ENCODE peak calls at places on chromosomes 2 and 18, in seven cellular contexts. B, A, E, Z, R, J and I are unnamed samples. For H3K4me1, the result is how much of the 10 kb centered on the place peaks cover.

GRCh38 chr18:12639990-12640880 is 17.7 kb downstream of the SPIRE1 start:
- DNase-seq in E (no peak), J (no peak), A (no peak), Z (no peak), B (no peak), R (peak), I (no peak)

GRCh38 chr2:171390941-171391516 is 42.8 kb downstream of the METTL8 start:
- DNase-seq in J (no peak), Z (no peak), A (no peak), E (no peak), R (peak), B (no peak), I (no peak)

GRCh38 chr18:28007841-28008240 is 169.1 kb downstream of the CDH2 start:
- DNase-seq in A (no peak), R (no peak), J (no peak), Z (no peak), E (no peak), B (no peak), I (no peak)

GRCh38 chr2:191302459-191303155 is 57.4 kb downstream of the MYO1B start:
- DNase-seq in B (peak), R (peak), Z (no peak), J (no peak), A (peak), E (no peak), I (peak)

GRCh38 chr18:22250591-22250996 is 81.2 kb downstream of the GATA6 start:
- DNase-seq in R (no peak), Z (no peak), E (peak), B (peak), A (no peak), J (no peak), I (no peak)

GRCh38 chr2:232276739-232277313 is 101.7 kb upstream of the ALPP start:
- DNase-seq in B (no peak), Z (no peak), R (no peak), E (no peak), J (no peak), A (no peak), I (no peak)

GRCh38 chr18:59910967-59911366 is 11.2 kb downstream of the PMAIP1 start:
- DNase-seq in B (no peak), J (no peak), Z (no peak), E (no peak), R (no peak), A (no peak), I (no peak)

GRCh38 chr2:224951723-224952481 is 90.4 kb downstream of the DOCK10 start:
- DNase-seq in J (no peak), Z (no peak), R (no peak), E (no peak), A (no peak), B (no peak), I (no peak)

GRCh38 chr2:199977984-199978415 is 22.6 kb downstream of the MAIP1 start:
- DNase-seq in R (peak), J (no peak), Z (no peak), A (no peak), B (peak), E (no peak), I (no peak)

GRCh38 chr2:62340981-62341624 is 145.2 kb downstream of the B3GNT2 start:
- DNase-seq in E (peak), Z (no peak), B (no peak), J (no peak), R (no peak), A (peak), I (peak)

GRCh38 chr2:54432181-54433020 is 23.7 kb upstream of the SPTBN1 start:
- DNase-seq in R (no peak), E (no peak), J (no peak), B (no peak), Z (peak), A (no peak), I (peak)

GRCh38 chr2:190190507-190190906 is 128.0 kb upstream of the MSTN start:
- DNase-seq in B (no peak), R (no peak), J (no peak), Z (no peak), E (no peak), A (no peak), I (no peak)

GRCh38 chr2:226488034-226488433 is 311.6 kb downstream of the IRS1 start:
- DNase-seq in E (no peak), A (no peak), R (no peak), J (no peak), Z (no peak), B (no peak), I (no peak)

GRCh38 chr18:72808688-72809087 is 59.1 kb downstream of the NETO1 start:
- DNase-seq in B (no peak), E (no peak), A (no peak), R (no peak), J (no peak), Z (no peak), I (no peak)

GRCh38 chr2:9844036-9844483 is 786 bp downstream of the TAF1B start:
- DNase-seq in Z (no peak), R (peak), E (no peak), B (no peak), J (no peak), A (no peak), I (no peak)

GRCh38 chr2:121722479-121722878 is 14.2 kb downstream of the NIFK start:
- DNase-seq in Z (no peak), R (peak), J (peak), B (no peak), E (no peak), A (no peak), I (no peak)

GRCh38 chr18:61998335-61998734 is 105.5 kb upstream of the RNF152 start:
- DNase-seq in A (no peak), R (no peak), B (no peak), J (no peak), E (no peak), Z (no peak), I (no peak)

GRCh38 chr18:55013685-55014084 is 54.4 kb upstream of the CCDC68 start:
- DNase-seq in Z (no peak), A (no peak), B (no peak), J (no peak), E (no peak), R (no peak), I (no peak)

GRCh38 chr2:173630425-173631122 is 275.9 kb downstream of the CDCA7 start:
- DNase-seq in J (no peak), R (no peak), B (no peak), A (no peak), Z (no peak), E (no peak), I (no peak)

GRCh38 chr2:222774941-222775340 is 85.9 kb upstream of the ACSL3 start:
- DNase-seq in B (no peak), R (peak), A (no peak), E (no peak), J (no peak), Z (no peak), I (no peak)

GRCh38 chr2:1970341-1970740 is 226.0 kb upstream of the PXDN start:
- DNase-seq in E (no peak), R (no peak), J (no peak), B (no peak), A (no peak), Z (no peak), I (no peak)

GRCh38 chr18:8760984-8761383 is 55.6 kb downstream of the MTCL1 start:
- DNase-seq in R (no peak), E (no peak), B (no peak), A (no peak), J (no peak), Z (no peak), I (no peak)

GRCh38 chr2:188776634-188777033 is 197.5 kb upstream of the COL3A1 start:
- DNase-seq in E (no peak), A (no peak), R (no peak), J (no peak), Z (no peak), B (peak), I (no peak)

GRCh38 chr18:35371412-35372195 is 5.5 kb downstream of the ZNF396 start:
- DNase-seq in R (no peak), J (no peak), E (no peak), B (no peak), A (no peak), Z (no peak), I (no peak)

DNA sequence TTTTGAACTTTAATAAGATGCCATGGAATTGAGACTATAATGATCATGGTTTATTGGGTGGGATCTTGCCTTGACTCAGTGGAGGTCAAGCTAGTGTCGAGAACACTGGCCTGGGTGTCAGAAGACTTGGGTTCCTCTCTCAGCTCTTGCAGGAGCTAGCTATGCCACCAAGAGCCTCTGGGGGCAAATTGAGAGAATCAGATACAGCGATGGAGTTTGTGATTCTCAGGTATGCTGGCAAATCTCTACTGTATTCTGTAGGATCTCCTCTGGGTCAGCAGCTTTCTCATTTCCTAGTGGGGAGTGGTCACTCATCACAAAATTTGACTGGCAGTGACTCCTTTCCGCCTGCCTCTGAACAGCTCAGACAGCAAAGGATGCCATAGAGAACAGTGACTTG is 477.0 kb downstream of the RNF144A start:
- DNase-seq in R (no peak), B (no peak), E (no peak), Z (no peak), J (no peak), A (no peak), I (no peak)
- TF ChIP-seq CTCF in R (no peak), B (peak), E (no peak), Z (no peak), J (no peak), A (no peak), I (no peak)

GRCh38 chr2:96528680-96529375 is 7.7 kb upstream of the ARID5A start:
- DNase-seq in B (no peak), R (no peak), A (no peak), J (peak), Z (no peak), E (no peak), I (no peak)
- H3K4me1 ChIP-seq in B (under half), R (under half), A (under half), J (half or more), Z (under half), E (half or more), I (half or more)

GRCh38 chr2:11672404-11672803 is 2.4 kb upstream of the NTSR2 start:
- DNase-seq in R (no peak), B (no peak), Z (no peak), J (no peak), A (no peak), E (no peak), I (no peak)

GRCh38 chr2:11665510-11666362 is 4.3 kb downstream of the NTSR2 start:
- DNase-seq in E (no peak), J (no peak), A (no peak), R (no peak), B (no peak), Z (no peak), I (no peak)

GRCh38 chr2:11667866-11668637 is 1.9 kb downstream of the NTSR2 start:
- DNase-seq in B (no peak), E (no peak), Z (no peak), R (no peak), A (no peak), J (no peak), I (no peak)

GRCh38 chr2:11667194-11667593 is 2.8 kb downstream of the NTSR2 start:
- DNase-seq in J (no peak), Z (no peak), E (no peak), B (no peak), A (no peak), R (no peak), I (no peak)

GRCh38 chr2:11669454-11670291 is at the start of gene NTSR2:
- DNase-seq in E (peak), A (peak), Z (peak), J (no peak), R (peak), B (no peak), I (peak)
- H3K4me3 ChIP-seq in E (no peak), A (no peak), Z (no peak), J (no peak), R (no peak), B (no peak), I (no peak)

DNA sequence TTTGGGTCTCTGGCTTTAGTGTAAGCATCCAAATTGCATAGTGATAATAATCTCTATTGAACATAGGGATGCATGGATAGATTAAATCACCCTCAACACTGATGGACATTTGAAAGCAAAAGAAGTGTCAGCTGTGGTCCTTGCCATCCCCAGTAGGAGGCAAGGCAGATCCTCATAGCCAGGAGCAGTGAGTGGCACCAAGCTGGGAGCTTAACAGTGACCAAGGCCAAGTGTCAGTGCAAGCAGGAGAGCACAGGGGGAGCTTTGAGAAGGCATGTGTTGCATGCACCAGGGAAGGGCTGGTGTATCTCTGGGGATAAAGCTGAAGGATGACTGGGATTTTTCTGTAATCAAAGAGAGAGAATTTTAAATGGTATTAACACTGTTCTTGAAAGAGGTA is 14.7 kb downstream of the SLC14A1 start:
- DNase-seq in B (no peak), Z (no peak), R (peak), E (no peak), A (no peak), J (no peak), I (no peak)
- TF ChIP-seq CTCF in B (peak), Z (no peak), R (no peak), E (no peak), A (no peak), J (no peak), I (no peak)

DNA sequence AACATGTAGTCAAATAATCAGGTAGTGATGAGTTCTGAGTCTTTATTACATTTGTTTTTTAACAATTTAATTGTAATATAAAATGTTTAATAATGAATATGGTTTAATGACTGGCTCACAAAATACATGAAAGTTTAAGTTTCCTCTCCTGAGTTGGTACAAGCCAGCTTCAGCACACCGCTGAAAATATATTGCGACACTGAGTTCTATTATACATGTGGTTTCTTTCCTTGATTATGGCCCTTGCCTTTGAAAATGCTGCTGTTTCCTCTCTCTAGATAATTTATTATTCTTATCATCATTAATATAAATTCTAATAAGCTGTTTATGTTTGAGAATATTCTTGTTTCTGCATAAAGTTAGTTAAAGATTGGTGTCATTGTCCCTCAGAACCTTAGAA is 249.3 kb downstream of the PARD3B start:
- DNase-seq in R (no peak), Z (no peak), A (no peak), B (no peak), E (no peak), J (no peak), I (no peak)
- H3K4me1 ChIP-seq in R (under half), Z (under half), A (under half), B (under half), E (under half), J (under half), I (under half)

DNA sequence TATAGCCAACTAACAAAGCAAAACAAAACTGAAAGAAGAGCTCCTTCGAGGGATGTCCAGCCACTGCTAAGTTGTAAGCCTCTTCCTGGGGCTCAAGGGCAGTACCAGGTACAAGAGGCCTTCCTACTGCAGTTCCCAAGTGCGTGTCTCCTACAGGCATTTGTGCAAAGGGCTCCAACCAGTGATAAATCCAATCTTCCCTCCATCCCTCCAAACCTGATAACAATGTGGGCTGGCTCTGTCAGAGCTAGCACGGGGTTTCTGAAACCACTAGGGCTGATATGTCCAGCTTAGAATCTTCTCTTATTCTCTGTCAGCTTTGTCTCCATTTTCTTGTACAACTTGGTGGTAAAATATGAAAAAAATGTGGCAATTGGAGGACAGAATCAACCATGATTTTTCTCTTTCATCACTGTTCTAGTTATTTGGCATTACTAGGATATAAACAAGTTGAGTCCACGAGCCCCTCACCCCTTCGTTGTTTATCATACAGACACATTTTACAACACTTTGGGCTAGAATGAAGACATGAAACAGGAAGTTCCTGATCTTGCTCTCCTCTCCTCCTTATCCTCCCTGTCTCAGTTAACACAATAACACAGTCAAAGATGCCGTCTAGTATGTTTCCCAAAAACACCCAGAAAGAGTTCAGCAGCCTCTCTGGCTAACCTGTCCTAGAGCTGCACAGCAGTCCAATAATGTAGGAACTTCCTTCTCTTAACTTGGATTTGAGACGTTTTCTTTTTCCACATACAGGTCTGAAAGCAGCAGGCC is 35.4 kb upstream of the WIPF1 start:
- DNase-seq in E (no peak), J (no peak), R (no peak), Z (no peak), A (no peak), B (no peak), I (no peak)
- H3K4me3 ChIP-seq in E (peak), J (no peak), R (no peak), Z (no peak), A (no peak), B (no peak), I (no peak)

GRCh38 chr2:73112913-73113633 is at the start of gene RAB11FIP5:
- DNase-seq in E (peak), J (peak), R (peak), A (peak), Z (peak), B (peak), I (peak)

GRCh38 chr2:73111300-73112025 is 1.3 kb downstream of the RAB11FIP5 start:
- DNase-seq in A (peak), Z (no peak), E (peak), R (peak), B (peak), J (peak), I (peak)

GRCh38 chr2:73112026-73112912 is 479 bp downstream of the RAB11FIP5 start:
- DNase-seq in E (peak), Z (no peak), J (peak), B (peak), R (peak), A (peak), I (peak)

GRCh38 chr2:73114273-73114867 is 1.6 kb upstream of the RAB11FIP5 start:
- DNase-seq in E (no peak), A (no peak), J (peak), B (no peak), R (no peak), Z (no peak), I (no peak)

DNA sequence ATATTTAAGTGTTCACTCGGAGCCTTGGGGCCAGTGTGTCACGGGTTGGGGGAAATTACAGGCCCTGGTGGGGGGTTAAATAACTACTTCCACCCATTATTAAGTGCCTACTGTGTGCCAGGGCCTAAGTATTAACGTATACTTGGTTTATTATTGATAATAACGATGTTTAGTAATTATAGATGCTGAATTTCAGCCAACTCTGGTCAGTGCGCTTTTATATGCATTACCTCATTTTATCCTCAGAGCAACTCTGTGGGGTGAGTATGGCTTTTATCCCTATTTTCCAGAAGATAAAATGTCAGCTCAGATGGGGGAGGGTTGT is 848 bp upstream of the RAB11FIP5 start:
- DNase-seq in J (no peak), E (no peak), R (peak), A (no peak), B (no peak), Z (no peak), I (no peak)
- TF ChIP-seq CTCF in J (no peak), E (no peak), R (no peak), A (no peak), B (no peak), Z (no peak), I (no peak)

GRCh38 chr2:47297767-47298401 is 105.1 kb upstream of the MSH2 start:
- DNase-seq in B (no peak), R (no peak), E (no peak), J (no peak), A (no peak), Z (no peak), I (no peak)
- H3K4me1 ChIP-seq in B (under half), R (half or more), E (under half), J (under half), A (under half), Z (under half), I (under half)

GRCh38 chr18:64982414-64983096 is 768.3 kb upstream of the CDH7 start:
- DNase-seq in B (no peak), A (no peak), R (no peak), E (no peak), Z (no peak), J (no peak), I (peak)
- H3K4me3 ChIP-seq in B (no peak), A (no peak), R (no peak), E (no peak), Z (no peak), J (no peak), I (no peak)

DNA sequence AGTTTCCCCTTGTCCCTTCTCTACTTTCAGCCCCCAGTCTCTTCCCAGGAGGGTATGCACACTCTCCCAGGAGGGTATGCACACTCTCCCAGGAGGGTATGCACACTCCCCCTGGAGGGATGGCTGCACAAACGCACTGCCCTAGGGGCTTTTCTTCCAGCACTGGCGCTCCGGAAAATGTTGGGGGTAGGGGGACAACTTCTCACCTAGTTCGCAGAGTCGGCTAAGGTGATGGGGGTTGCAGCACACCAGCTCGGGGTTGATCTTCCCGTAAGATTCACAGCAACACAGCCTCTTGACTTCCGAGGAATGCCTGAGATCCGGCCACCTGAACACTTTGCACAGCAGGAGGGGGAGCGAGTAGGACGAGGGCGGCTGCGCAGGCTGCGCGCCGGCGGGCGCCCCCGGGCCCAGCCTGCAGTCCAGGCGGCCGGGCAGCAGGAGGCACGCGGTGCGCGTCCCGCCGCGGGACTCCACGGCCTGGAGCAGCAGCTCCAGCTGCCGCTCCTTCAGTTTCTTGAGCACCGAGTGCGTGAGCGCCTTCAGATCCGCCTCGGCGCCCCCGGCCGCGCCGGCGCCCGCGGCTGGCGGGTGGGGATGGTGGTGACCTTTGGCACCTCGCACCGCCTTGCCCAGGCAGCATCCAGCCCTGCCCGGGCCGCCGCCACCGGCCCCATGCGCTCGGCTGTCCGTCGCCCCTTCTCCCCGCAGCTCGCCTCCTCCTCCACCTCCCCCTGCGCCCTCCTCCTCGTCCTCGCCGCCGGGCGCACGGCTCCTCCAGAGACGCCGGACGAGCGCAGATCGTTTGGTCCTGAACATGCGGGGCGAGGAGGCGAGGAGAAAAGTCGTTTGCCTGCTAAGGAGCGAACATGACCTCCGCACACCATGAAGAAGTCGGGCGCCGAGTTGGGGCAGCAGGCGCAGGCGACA is 894 bp downstream of the SMAD7 start:
- DNase-seq in A (no peak), B (no peak), Z (peak), J (no peak), R (peak), E (peak), I (peak)
- TF ChIP-seq CTCF in A (no peak), B (no peak), Z (no peak), J (peak), R (no peak), E (no peak), I (peak)